ENCODE peak calls at places on chromosomes 2 and 18, in ten cellular contexts. O is CD8-positive, alpha-beta T cell; L is brain microvascular endothelial cell; K is AG04449; W is MM.1S; M is kidney; A is astrocyte of the spinal cord; X is fibroblast of villous mesenchyme; J is cardiac fibroblast; U is GM23338. H is an unnamed sample.

GRCh38 chr2:209614630-209615369 is 156.8 kb upstream of the UNC80 start:
- DNase-seq in U (peak; percentile 52), M (no peak), L (no peak), W (no peak), X (no peak), A (peak; percentile 15), K (no peak), J (no peak), O (no peak), H (no peak)

GRCh38 chr2:169237286-169237685 is 125.0 kb downstream of the LRP2 start:
- DNase-seq in M (no peak), L (no peak), J (no peak), X (no peak), U (no peak), K (no peak), A (no peak), O (no peak), W (peak; percentile 25), H (no peak)

GRCh38 chr2:205685314-205686230 is 3.3 kb downstream of the NRP2 start:
- DNase-seq in M (peak; percentile 85), W (no peak), X (peak; percentile 52), J (peak; percentile 74), L (no peak), K (no peak), U (peak; percentile 85), A (peak; percentile 70), O (no peak), H (no peak)

GRCh38 chr2:216012830-216013079 is 596 bp downstream of the MREG start:
- DNase-seq in O (no peak), X (no peak), A (no peak), K (no peak), M (no peak), J (no peak), L (no peak), W (no peak), U (no peak), H (no peak)

GRCh38 chr2:65465857-65466256 is 33.5 kb upstream of the SPRED2 start:
- DNase-seq in X (no peak), O (no peak), W (no peak), U (no peak), J (no peak), K (no peak), M (no peak), A (no peak), L (no peak), H (no peak)

GRCh38 chr2:64820901-64821300 is 167.2 kb upstream of the SERTAD2 start:
- DNase-seq in A (no peak), L (no peak), O (no peak), K (no peak), W (no peak), J (no peak), U (no peak), M (no peak), X (no peak), H (no peak)

GRCh38 chr2:231935207-231935524 is 9.0 kb upstream of the NPPC start:
- DNase-seq in X (no peak), U (no peak), W (no peak), A (no peak), K (no peak), J (no peak), M (no peak), O (no peak), L (no peak), H (no peak)

GRCh38 chr18:50624981-50625380 is 65.1 kb downstream of the MAPK4 start:
- DNase-seq in A (no peak), K (no peak), M (no peak), J (no peak), X (no peak), O (no peak), U (no peak), W (no peak), L (no peak), H (no peak)

GRCh38 chr2:206856474-206856873 is 82.8 kb upstream of the CPO start:
- DNase-seq in J (peak; percentile 48), A (peak; percentile 51), W (no peak), O (no peak), L (peak; percentile 73), X (peak; percentile 39), M (no peak), K (peak; percentile 23), U (no peak), H (no peak)

GRCh38 chr2:37080231-37080630 is 3.9 kb downstream of the HEATR5B start:
- DNase-seq in X (no peak), U (no peak), W (no peak), L (no peak), A (no peak), M (no peak), J (peak; percentile 6), O (no peak), K (no peak), H (no peak)

GRCh38 chr2:188346059-188346458 is 54.4 kb downstream of the GULP1 start:
- DNase-seq in J (no peak), U (no peak), K (no peak), A (no peak), O (no peak), W (no peak), L (no peak), X (no peak), M (no peak), H (no peak)
- TF ChIP-seq CTCF in J (no peak), U (no peak), K (no peak), A (no peak), O (no peak), W (no peak), L (no peak), X (no peak), M (no peak), H (no peak)

DNA sequence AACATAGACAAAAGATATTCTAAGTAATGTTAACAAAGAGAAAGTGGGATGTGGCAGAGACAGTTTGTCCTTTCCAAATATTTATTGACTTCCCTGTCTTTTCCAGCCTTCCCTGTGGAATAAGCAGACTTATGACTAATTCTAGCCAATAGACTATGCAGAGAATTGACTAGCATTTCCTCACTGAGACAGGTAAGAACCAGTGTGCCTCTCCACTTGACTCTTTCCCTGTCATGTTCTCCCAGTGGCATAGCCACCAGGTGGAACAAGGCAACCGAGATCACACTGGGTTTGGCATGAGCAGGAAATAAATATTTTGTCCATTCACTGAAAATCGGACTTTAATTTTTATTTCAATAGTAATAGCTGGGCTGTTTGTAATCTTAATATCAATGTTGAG is 168.1 kb upstream of the CTAGE1 start:
- DNase-seq in O (no peak), M (no peak), K (no peak), A (no peak), L (no peak), W (no peak), J (no peak), X (no peak), U (no peak), H (no peak)
- TF ChIP-seq CTCF in O (no peak), M (no peak), K (no peak), A (no peak), L (no peak), W (no peak), J (no peak), X (no peak), U (no peak), H (no peak)

GRCh38 chr2:16899958-16900357 is 234.3 kb upstream of the CYRIA start:
- DNase-seq in O (no peak), W (no peak), X (no peak), K (no peak), U (no peak), M (no peak), J (no peak), L (no peak), A (no peak), H (no peak)

DNA sequence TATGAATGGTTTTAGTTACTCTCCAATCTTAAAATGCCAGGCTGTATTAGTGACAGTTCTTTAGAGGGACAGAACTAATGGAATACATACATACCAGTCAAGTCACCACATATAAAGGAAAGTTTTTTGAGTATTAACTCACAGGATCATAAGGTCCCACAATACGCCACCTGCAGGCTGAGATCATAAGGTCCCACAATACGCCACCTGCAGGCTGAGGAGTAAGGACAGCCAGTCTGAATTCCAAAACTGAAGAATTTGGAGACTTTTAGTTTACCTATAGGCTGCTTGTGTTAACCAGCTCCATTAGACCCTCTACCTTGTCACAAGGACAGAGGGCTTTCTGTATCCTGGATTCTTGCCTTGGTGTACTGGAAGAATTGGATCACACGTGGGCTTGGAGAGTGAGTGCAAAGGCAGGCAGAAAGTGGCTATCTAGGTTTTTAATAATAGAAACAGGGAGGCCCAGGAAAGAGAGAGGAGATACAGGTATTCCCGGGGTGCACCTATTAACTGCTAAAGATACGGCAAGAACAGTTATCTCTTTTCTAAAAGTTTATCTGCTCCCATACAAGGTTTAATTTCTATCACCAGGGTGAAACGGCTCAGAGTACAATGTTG is 234.9 kb upstream of the CYRIA start:
- DNase-seq in A (no peak), L (no peak), X (peak; percentile 8), U (peak; percentile 87), M (no peak), J (no peak), O (no peak), W (peak; percentile 12), K (no peak), H (peak; percentile 61)
- TF ChIP-seq CTCF in A (peak; percentile 48), L (peak; percentile 71), X (peak; percentile 55), U (peak; percentile 100), M (peak; percentile 38), J (peak; percentile 21), O (no peak), W (peak; percentile 50), K (no peak), H (peak; percentile 91)

GRCh38 chr2:20208487-20208882 is 16.4 kb downstream of the SDC1 start:
- DNase-seq in A (no peak), M (peak; percentile 57), K (no peak), X (peak; percentile 68), U (no peak), J (no peak), L (no peak), O (no peak), W (peak; percentile 91), H (peak; percentile 56)

GRCh38 chr2:20205069-20205468 is 19.9 kb downstream of the SDC1 start:
- DNase-seq in L (no peak), J (no peak), O (no peak), U (no peak), W (no peak), M (no peak), K (no peak), A (no peak), X (no peak), H (no peak)

GRCh38 chr2:20203521-20204225 is 21.3 kb downstream of the SDC1 start:
- DNase-seq in M (no peak), L (no peak), W (no peak), J (no peak), O (no peak), K (no peak), X (no peak), A (no peak), U (no peak), H (no peak)

GRCh38 chr2:20207051-20207450 is 17.9 kb downstream of the SDC1 start:
- DNase-seq in L (no peak), M (peak; percentile 61), U (no peak), X (no peak), W (peak; percentile 94), O (no peak), A (no peak), J (no peak), K (no peak), H (peak; percentile 62)

DNA sequence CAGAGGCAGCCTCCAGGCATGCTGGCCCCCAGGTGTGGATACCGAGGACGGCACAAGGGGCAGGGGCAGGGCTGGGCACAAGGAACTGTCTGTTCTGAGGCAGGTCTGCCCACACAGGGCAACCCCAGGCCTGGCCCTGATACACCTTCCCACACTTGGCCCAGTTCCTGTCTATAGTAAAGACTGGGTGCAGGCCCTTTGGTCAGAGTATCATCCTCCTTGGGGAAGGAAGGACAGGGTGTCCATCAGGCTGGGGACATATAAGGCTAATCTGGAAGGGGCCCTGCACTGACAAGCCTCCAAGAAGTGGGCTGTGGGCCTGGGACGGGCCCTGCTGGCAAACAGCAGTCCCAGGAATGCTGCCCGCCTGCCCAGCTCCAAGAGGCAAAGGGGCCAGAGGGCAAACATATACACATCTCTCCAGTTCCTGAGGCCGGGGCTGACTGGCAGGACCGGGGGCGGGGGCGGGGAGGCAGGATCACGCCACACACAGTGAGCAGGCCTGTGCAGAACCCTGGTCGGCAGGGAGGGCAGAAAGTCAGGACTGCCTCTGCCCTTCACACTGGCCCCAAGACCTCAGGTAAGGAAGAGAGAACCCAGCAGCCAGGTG is 18.9 kb downstream of the SDC1 start:
- DNase-seq in J (no peak), O (no peak), M (no peak), U (no peak), W (no peak), X (no peak), A (no peak), L (no peak), K (no peak), H (no peak)
- TF ChIP-seq CTCF in J (no peak), O (no peak), M (no peak), U (no peak), W (no peak), X (no peak), A (no peak), L (peak; percentile 4), K (no peak), H (no peak)